ENCODE peak calls at places on chromosomes 3 and 15, in ten cellular contexts. M is GM12891; Y is kidney tubule cell; O is T-helper 9 cell; B is fibroblast of pulmonary artery; E is NCI-H345; W is ovary; R is activated CD4-positive, alpha-beta T cell treated with anti-CD3 and anti-CD28 coated beads, Interleukin-2, amount 50 U/mL, for 1 hour; P is iPS-NIHi11; Q is astrocyte of the spinal cord. L is an unnamed sample.

GRCh38 chr15:77634266-77634962 is 1.7 kb upstream of the LINGO1 start:
- DNase-seq in W (peak; percentile 41), M (peak; percentile 74), E (peak; percentile 4), Y (peak; percentile 68), Q (peak; percentile 29), B (peak; percentile 64), R (peak; percentile 45), O (peak; percentile 27), P (peak; percentile 74), L (peak; percentile 52)

GRCh38 chr3:30934208-30934550 is 39.7 kb upstream of the GADL1 start:
- DNase-seq in P (no peak), O (no peak), R (no peak), E (peak; percentile 65), Q (peak; percentile 66), M (no peak), Y (peak; percentile 34), W (peak; percentile 19), B (peak; percentile 81), L (peak; percentile 24)

GRCh38 chr3:127799476-127800222 is 22.7 kb downstream of the MGLL start:
- DNase-seq in P (no peak), O (no peak), W (no peak), B (peak; percentile 84), E (no peak), Q (peak; percentile 90), Y (peak; percentile 96), M (no peak), R (no peak), L (no peak)

GRCh38 chr3:23115171-23115877 is 87.8 kb upstream of the UBE2E2 start:
- DNase-seq in R (no peak), O (no peak), Y (no peak), M (no peak), W (no peak), Q (no peak), P (no peak), E (no peak), B (no peak), L (no peak)

GRCh38 chr3:10753964-10754363 is 62.1 kb upstream of the SLC6A11 start:
- DNase-seq in B (peak; percentile 56), Y (peak; percentile 37), M (no peak), R (peak; percentile 38), Q (peak; percentile 31), W (no peak), P (peak; percentile 89), E (no peak), O (peak; percentile 22), L (peak; percentile 45)

GRCh38 chr15:20106026-20106425 is 435.6 kb downstream of the GOLGA6L6 start:
- DNase-seq in Q (no peak), B (no peak), P (no peak), O (no peak), W (peak; percentile 14), Y (peak; percentile 0), M (no peak), R (no peak), E (no peak), L (peak; percentile 50)

GRCh38 chr3:40754966-40755365 is 230.2 kb downstream of the ZNF621 start:
- DNase-seq in P (no peak), M (no peak), W (no peak), Q (no peak), Y (peak; percentile 2), B (no peak), O (no peak), R (no peak), E (no peak), L (no peak)

GRCh38 chr3:115915061-115915460 is 291.8 kb downstream of the GAP43 start:
- DNase-seq in E (no peak), M (no peak), W (no peak), B (no peak), O (no peak), R (no peak), P (no peak), Y (no peak), Q (no peak), L (no peak)

GRCh38 chr3:53113293-53114010 is 16.8 kb downstream of the RFT1 start:
- DNase-seq in Q (no peak), B (no peak), O (no peak), E (no peak), Y (no peak), R (no peak), W (peak; percentile 88), P (no peak), M (no peak), L (peak; percentile 84)

GRCh38 chr3:55330355-55330754 is 156.8 kb downstream of the WNT5A start:
- DNase-seq in B (peak; percentile 90), R (no peak), O (no peak), Y (peak; percentile 98), E (peak; percentile 28), P (no peak), M (no peak), Q (peak; percentile 98), W (no peak), L (no peak)

GRCh38 chr3:178005961-178006360 is 530.3 kb upstream of the KCNMB2 start:
- DNase-seq in E (no peak), M (no peak), P (no peak), B (no peak), W (no peak), R (no peak), Q (no peak), Y (no peak), O (no peak), L (no peak)

L was measured in adrenal gland.